ENCODE peak calls at places on chromosomes 3 and 15, in five cellular contexts. U is PC-3, S is GM23248, F is HepG2, K is GM12878. N is an unnamed sample.
A peak's percentile ranks its signal among the peaks of the same experiment; 100 is the strongest.

GRCh38 chr15:82298520-82298919 is 35.9 kb downstream of the SAXO2 start:
- DNase-seq in S (no peak), K (no peak), U (no peak), F (no peak), N (no peak)

GRCh38 chr15:49064281-49064653 is 18.0 kb upstream of the SECISBP2L start:
- DNase-seq in K (no peak), U (no peak), F (peak; percentile 19), S (no peak), N (no peak)

GRCh38 chr15:70236306-70237103 is 138.8 kb upstream of the TLE3 start:
- DNase-seq in F (no peak), S (peak; percentile 97), U (peak; percentile 66), K (no peak), N (no peak)

GRCh38 chr3:53936347-53936746 is 44.7 kb upstream of the SELENOK start:
- DNase-seq in U (no peak), S (no peak), K (no peak), F (no peak), N (no peak)

GRCh38 chr3:151356791-151357460 is 27.6 kb upstream of the P2RY13 start:
- DNase-seq in F (no peak), S (no peak), U (peak; percentile 43), K (no peak), N (peak; percentile 20)

GRCh38 chr3:193869221-193870201 is 266.4 kb upstream of the HES1 start:
- DNase-seq in U (peak; percentile 97), F (no peak), S (no peak), K (no peak), N (peak; percentile 19)

GRCh38 chr3:46734773-46735172 is 17.1 kb upstream of the PRSS50 start:
- DNase-seq in F (no peak), K (no peak), U (no peak), S (no peak), N (no peak)

GRCh38 chr15:80026754-80027153 is 32.7 kb upstream of the ZFAND6 start:
- DNase-seq in K (no peak), F (no peak), S (no peak), U (no peak), N (no peak)

GRCh38 chr15:85142324-85142723 is 160.7 kb downstream of the PDE8A start:
- DNase-seq in U (peak; percentile 87), K (no peak), S (peak; percentile 68), F (no peak), N (no peak)

GRCh38 chr15:90744759-90745402 is 27.7 kb downstream of the BLM start:
- DNase-seq in S (peak; percentile 4), U (no peak), K (no peak), F (no peak), N (no peak)

GRCh38 chr3:8709801-8710524 is 23.6 kb upstream of the CAV3 start:
- DNase-seq in S (no peak), F (peak; percentile 10), K (no peak), U (no peak), N (no peak)

GRCh38 chr3:38554127-38554827 is 58.1 kb downstream of the EXOG start:
- DNase-seq in U (no peak), K (no peak), F (no peak), S (no peak), N (no peak)

GRCh38 chr3:52681610-52682009 is 4.1 kb downstream of the PBRM1 start:
- DNase-seq in K (no peak), U (no peak), S (peak; percentile 23), F (no peak), N (no peak)

GRCh38 chr3:52684184-52684583 is 1.5 kb downstream of the PBRM1 start:
- DNase-seq in K (no peak), F (no peak), S (no peak), U (no peak), N (no peak)

GRCh38 chr3:52685285-52685704 is 418 bp downstream of the PBRM1 start:
- DNase-seq in S (peak; percentile 91), U (peak; percentile 83), F (peak; percentile 78), K (no peak), N (peak; percentile 83)

GRCh38 chr3:52682016-52682415 is 3.7 kb downstream of the PBRM1 start:
- DNase-seq in S (peak; percentile 91), K (no peak), U (peak; percentile 91), F (peak; percentile 90), N (no peak)

DNA sequence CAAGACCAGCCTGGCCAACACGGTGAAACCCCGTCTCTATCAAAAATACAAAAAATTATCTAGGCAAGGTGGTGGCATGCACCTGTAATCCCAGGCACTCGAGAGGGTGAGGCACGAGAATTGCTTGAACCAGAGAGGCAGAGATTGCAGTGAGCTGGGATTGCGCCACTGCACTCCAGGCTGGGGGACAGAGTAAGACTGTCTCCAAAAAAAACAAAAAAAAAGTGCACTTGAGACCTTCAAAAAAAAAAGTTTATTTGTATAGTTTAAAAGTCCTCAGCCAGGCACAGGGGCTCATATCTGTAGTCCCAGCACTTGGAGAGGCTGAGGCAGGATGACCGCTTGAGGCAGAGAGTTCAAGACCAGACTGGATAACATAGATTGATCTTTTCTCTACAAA is 2.1 kb downstream of the PBRM1 start:
- DNase-seq in U (no peak), S (no peak), F (no peak), K (no peak), N (no peak)
- H4K20me1 ChIP-seq in U (peaks cover 22% of the 10 kb centered on the region), S (no peaks in the 10 kb centered on the region), F (peaks cover 10% of the 10 kb centered on the region), K (no peaks in the 10 kb centered on the region), N (peaks cover 26% of the 10 kb centered on the region)

GRCh38 chr3:122247087-122247824 is 63.8 kb downstream of the CASR start:
- DNase-seq in S (no peak), U (no peak), K (no peak), F (no peak), N (no peak)

GRCh38 chr3:122247825-122248185 is 64.3 kb downstream of the CASR start:
- DNase-seq in S (peak; percentile 11), K (no peak), U (no peak), F (no peak), N (no peak)

GRCh38 chr3:122251428-122251827 is 68.0 kb downstream of the CASR start:
- DNase-seq in S (no peak), K (no peak), F (no peak), U (no peak), N (no peak)

GRCh38 chr3:122245513-122246174 is 62.2 kb downstream of the CASR start:
- DNase-seq in K (no peak), S (peak; percentile 60), U (peak; percentile 27), F (no peak), N (no peak)

GRCh38 chr3:122246214-122246613 is 62.7 kb downstream of the CASR start:
- DNase-seq in K (no peak), U (no peak), F (no peak), S (peak; percentile 32), N (no peak)
- H3K4me3 ChIP-seq in K (peak overlapping the region; percentile 66), U (no peak overlapping the region), F (no peak overlapping the region), S (peak overlapping the region; percentile 62), N (no peak overlapping the region)

GRCh38 chr15:72516734-72517133 is 42.6 kb downstream of the ARIH1 start:
- DNase-seq in F (no peak), K (no peak), U (no peak), S (no peak), N (no peak)

GRCh38 chr15:72521682-72522081 is 47.6 kb downstream of the ARIH1 start:
- DNase-seq in F (no peak), S (no peak), U (no peak), K (no peak), N (no peak)

GRCh38 chr15:72511536-72511935 is 37.4 kb downstream of the ARIH1 start:
- DNase-seq in K (no peak), S (peak; percentile 72), F (no peak), U (no peak), N (no peak)

DNA sequence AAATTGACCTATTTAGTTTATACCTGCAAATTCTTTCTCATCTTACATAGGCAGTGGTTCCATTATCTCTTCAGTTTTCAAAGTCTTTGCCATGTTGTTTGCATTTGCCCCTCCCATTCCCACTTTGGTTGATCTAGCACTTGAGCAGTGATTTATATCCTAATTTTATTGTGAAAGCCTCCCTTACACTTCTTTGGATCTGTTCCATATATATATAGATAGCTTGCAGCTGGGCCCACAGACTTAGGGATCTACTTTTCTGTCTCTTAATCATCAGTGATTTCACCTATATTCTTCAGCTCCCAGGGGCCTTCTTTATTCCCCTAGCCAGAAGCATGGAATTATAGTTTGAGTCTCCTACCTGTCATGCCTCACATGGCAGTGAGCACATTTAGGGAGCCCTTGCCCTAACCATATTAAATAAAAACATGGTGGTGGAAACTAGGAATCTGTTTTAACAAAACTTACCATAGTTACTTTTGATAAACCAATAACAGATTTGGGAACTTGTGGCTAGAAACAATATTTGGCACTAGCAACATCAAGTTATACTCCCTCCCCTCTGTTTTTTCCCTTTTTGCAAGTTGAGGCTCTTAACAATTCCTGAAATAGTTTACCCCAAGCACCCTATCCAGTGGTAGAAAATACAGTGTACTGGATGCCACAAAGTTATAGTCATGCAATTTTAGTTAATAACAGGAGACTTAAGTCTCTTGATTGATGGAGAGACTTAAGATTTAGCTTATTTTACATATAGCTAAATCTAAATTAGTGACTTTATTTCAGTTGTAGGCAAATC is 41.7 kb downstream of the ARIH1 start:
- DNase-seq in K (no peak), S (no peak), F (no peak), U (no peak), N (no peak)
- H4K20me1 ChIP-seq in K (no peaks in the 10 kb centered on the region), S (peaks cover 29% of the 10 kb centered on the region), F (peaks cover 20% of the 10 kb centered on the region), U (peaks cover 17% of the 10 kb centered on the region), N (peaks cover 25% of the 10 kb centered on the region)

GRCh38 chr15:38609097-38609738 is 44.6 kb upstream of the RASGRP1 start:
- DNase-seq in F (no peak), K (no peak), S (no peak), U (no peak), N (no peak)
- H3K4me3 ChIP-seq in F (no peak overlapping the region), K (no peak overlapping the region), S (no peak overlapping the region), U (no peak overlapping the region), N (no peak overlapping the region)

DNA sequence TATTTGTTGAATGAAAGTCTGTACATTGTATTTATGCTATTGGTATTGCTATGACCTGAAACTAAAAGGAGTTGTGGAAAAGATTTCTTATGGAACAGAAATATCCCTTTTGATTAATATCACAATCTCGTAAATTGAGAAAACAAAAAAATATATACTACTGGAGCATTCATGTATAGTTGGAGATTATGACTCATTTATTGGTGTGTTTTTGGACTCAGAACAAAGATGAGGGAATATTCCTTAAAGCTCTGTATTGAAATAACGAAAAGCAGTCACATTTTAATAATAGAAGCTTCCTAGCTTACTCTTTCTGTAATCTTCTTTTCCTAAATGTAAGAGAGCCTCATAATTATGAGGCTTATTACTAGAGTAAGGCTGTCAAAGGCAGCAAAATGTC is 14.3 kb downstream of the CTNNB1 start:
- DNase-seq in S (peak; percentile 29), F (no peak), U (peak; percentile 56), K (no peak), N (no peak)
- H4K20me1 ChIP-seq in S (peaks cover 70% of the 10 kb centered on the region), F (peaks cover 98% of the 10 kb centered on the region), U (peaks cover 94% of the 10 kb centered on the region), K (no peaks in the 10 kb centered on the region), N (peaks cover 95% of the 10 kb centered on the region)

DNA sequence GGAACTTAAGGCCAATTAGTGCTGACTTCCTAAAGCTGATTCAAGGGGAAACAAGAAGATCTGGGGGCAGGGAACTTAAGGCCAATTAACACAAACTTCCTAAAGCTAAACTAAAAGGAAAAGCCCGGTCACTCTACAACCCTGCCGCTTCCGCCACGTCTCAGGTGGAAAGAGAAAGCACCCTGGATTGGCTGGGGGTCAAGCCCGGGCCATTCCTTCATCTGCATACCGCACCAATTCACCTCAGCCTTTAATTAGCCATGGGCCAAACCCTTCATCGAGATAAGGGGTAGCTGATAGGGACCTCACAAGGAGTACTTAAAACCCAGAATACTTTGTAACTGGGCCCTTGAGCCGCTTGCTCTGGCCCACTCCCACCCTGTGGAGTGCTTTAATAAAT is 14.4 kb downstream of the TMPRSS7 start:
- DNase-seq in F (no peak), S (no peak), U (no peak), K (no peak), N (no peak)
- H3K4me3 ChIP-seq in F (no peak overlapping the region), S (no peak overlapping the region), U (no peak overlapping the region), K (no peak overlapping the region), N (no peak overlapping the region)

N was measured in DND-41.